ENCODE peak calls at places on chromosomes 3 and 15, in eight cellular contexts. C, K, B, H, J, P, I and N are unnamed samples.

GRCh38 chr15:82305621-82306048 is 43.0 kb downstream of the SAXO2 start:
- DNase-seq in P (no peak), I (no peak), H (no peak), J (no peak), B (no peak), K (no peak), C (no peak), N (no peak)

GRCh38 chr3:39812537-39812936 is 3.1 kb downstream of the MYRIP start:
- DNase-seq in K (no peak), C (no peak), B (no peak), P (no peak), J (no peak), I (peak), H (no peak), N (peak)

GRCh38 chr15:75989045-75989444 is 23.2 kb downstream of the NRG4 start:
- DNase-seq in J (peak), B (no peak), H (no peak), K (no peak), I (peak), P (no peak), C (no peak), N (no peak)

GRCh38 chr3:41118461-41119385 is 80.6 kb upstream of the CTNNB1 start:
- DNase-seq in H (no peak), P (no peak), J (no peak), B (no peak), C (no peak), K (no peak), I (no peak), N (no peak)

GRCh38 chr3:129627350-129628168 is 21.1 kb upstream of the PLXND1 start:
- DNase-seq in P (peak), C (peak), I (peak), J (peak), K (no peak), B (peak), H (peak), N (peak)

GRCh38 chr3:184448321-184449160 is 68.7 kb downstream of the CHRD start:
- DNase-seq in C (no peak), B (no peak), J (no peak), K (peak), P (no peak), H (peak), I (peak), N (no peak)

GRCh38 chr15:88069561-88069960 is 187.0 kb downstream of the NTRK3 start:
- DNase-seq in C (no peak), P (no peak), H (no peak), B (peak), K (no peak), J (no peak), I (no peak), N (no peak)

GRCh38 chr3:175029828-175030227 is 170.7 kb downstream of the NAALADL2 start:
- DNase-seq in J (no peak), P (no peak), C (no peak), B (no peak), H (no peak), I (no peak), K (no peak), N (no peak)

GRCh38 chr3:104412608-104413580 is 953.8 kb upstream of the ALCAM start:
- DNase-seq in H (no peak), C (no peak), B (no peak), I (no peak), K (no peak), P (no peak), J (no peak), N (no peak)

GRCh38 chr3:76044601-76045600 is 259.6 kb upstream of the ZNF717 start:
- DNase-seq in I (peak), P (no peak), C (no peak), B (peak), K (peak), J (peak), H (peak), N (no peak)